ENCODE peak calls at places on chromosomes 11 and 22, in eight cellular contexts. W is Peyer's patch; E is keratinocyte; K is cardiac fibroblast; Y is colonic mucosa; N is heart left ventricle; L is H1; Q is CD8-positive, alpha-beta T cell. S is an unnamed sample.

GRCh38 chr22:17990167-17990566 is 34.2 kb downstream of the MICAL3 start:
- DNase-seq in Q (no peak), E (no peak), L (no peak), N (no peak), K (no peak), W (no peak), Y (no peak), S (no peak)

GRCh38 chr11:71268706-71269321 is 16.4 kb upstream of the SHANK2 start:
- DNase-seq in Q (no peak), K (no peak), E (no peak), Y (peak; percentile 41), W (no peak), L (no peak), N (no peak), S (no peak)

GRCh38 chr11:9862981-9863380 is 199.1 kb downstream of the SWAP70 start:
- DNase-seq in N (no peak), K (peak; percentile 77), Q (no peak), W (no peak), Y (no peak), E (no peak), L (no peak), S (peak; percentile 35)

GRCh38 chr22:26573026-26573662 is 16.8 kb downstream of the TPST2 start:
- DNase-seq in K (peak; percentile 62), W (peak; percentile 30), N (peak; percentile 77), Q (no peak), L (no peak), E (no peak), Y (no peak), S (peak; percentile 62)

GRCh38 chr11:46302866-46303265 is 25.4 kb downstream of the CREB3L1 start:
- DNase-seq in Y (no peak), K (no peak), W (no peak), L (no peak), Q (no peak), E (no peak), N (no peak), S (no peak)

GRCh38 chr22:44645531-44645930 is 56.5 kb upstream of the PRR5 start:
- DNase-seq in L (no peak), W (no peak), E (no peak), Q (no peak), N (no peak), K (no peak), Y (no peak), S (no peak)

GRCh38 chr11:117528061-117528780 is 200.6 kb downstream of the CEP164 start:
- DNase-seq in Q (no peak), W (no peak), N (no peak), E (no peak), L (no peak), Y (no peak), K (no peak), S (no peak)

GRCh38 chr22:36541831-36542391 is 12.9 kb upstream of the EIF3D start:
- DNase-seq in Q (no peak), N (peak; percentile 6), W (no peak), E (peak; percentile 59), Y (no peak), L (no peak), K (peak; percentile 72), S (peak; percentile 81)

GRCh38 chr22:50439314-50440250 is 35.3 kb downstream of the SBF1 start:
- DNase-seq in Q (no peak), N (peak; percentile 61), Y (no peak), L (no peak), E (no peak), K (no peak), W (no peak), S (no peak)

GRCh38 chr22:17896552-17896951 is 122.3 kb upstream of the BID start:
- DNase-seq in K (peak; percentile 34), W (no peak), L (no peak), E (no peak), N (no peak), Y (no peak), Q (no peak), S (no peak)

GRCh38 chr11:126628790-126629621 is 273.5 kb downstream of the ST3GAL4 start:
- DNase-seq in L (no peak), E (no peak), Q (no peak), W (no peak), N (no peak), K (peak; percentile 38), Y (no peak), S (peak; percentile 88)

GRCh38 chr11:127454856-127455255 is 454.3 kb upstream of the KIRREL3 start:
- DNase-seq in Q (no peak), W (no peak), L (no peak), K (no peak), Y (no peak), E (no peak), N (no peak), S (no peak)

GRCh38 chr11:126573325-126574076 is 218.0 kb downstream of the ST3GAL4 start:
- DNase-seq in Y (no peak), L (no peak), E (no peak), W (no peak), N (no peak), Q (no peak), K (no peak), S (no peak)

GRCh38 chr22:43293661-43294392 is 49.3 kb downstream of the SCUBE1 start:
- DNase-seq in L (no peak), Q (no peak), N (no peak), K (peak; percentile 39), W (no peak), Y (peak; percentile 78), E (no peak), S (peak; percentile 73)

GRCh38 chr11:105229257-105229656 is 89.7 kb upstream of the CARD18 start:
- DNase-seq in Y (no peak), E (no peak), Q (no peak), N (no peak), W (no peak), L (no peak), K (peak; percentile 65), S (peak; percentile 61)

GRCh38 chr11:104678408-104678807 is 219.9 kb downstream of the CASP12 start:
- DNase-seq in N (no peak), W (no peak), Y (no peak), K (no peak), Q (no peak), L (no peak), E (no peak), S (no peak)

DNA sequence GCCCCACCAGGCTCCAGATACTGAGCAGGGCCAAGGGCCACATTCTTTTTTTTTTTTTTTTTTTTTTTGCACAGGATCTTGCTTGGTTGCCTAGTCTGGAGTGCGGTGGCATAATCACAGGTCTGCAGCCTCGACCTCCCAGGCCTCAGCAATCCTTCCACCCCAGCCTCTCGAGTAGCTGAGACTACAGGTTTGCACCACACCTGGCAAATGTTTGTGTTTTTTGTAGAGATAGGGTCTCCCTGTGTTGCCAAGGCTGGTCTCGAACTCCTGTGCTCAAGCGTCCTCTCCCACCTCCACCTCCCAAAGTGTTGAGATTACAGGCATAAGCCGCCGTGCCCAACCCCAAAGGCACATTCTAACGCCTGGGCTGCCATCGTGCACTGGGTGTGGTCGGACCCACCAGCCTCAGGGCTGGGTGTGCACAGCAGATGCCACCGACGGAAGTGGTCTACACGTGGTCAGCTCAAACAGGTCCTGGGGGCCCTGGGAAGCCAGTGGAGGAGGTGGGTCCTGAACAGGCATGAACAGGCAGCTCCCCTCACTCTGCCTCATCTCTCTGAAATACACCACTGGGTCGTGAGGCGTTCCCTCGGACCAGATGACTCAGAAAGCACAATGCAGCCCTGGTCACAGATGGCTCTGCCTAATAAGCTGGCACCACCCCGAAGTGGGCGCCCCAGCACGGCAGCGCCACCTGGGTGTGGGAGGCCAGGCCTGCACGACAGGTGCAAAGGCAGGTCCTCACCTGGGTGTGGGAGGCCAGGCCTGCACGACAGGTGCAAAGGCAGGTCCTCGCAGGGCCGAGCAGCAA is 5.1 kb upstream of the B4GALNT4 start:
- DNase-seq in K (no peak), W (peak; percentile 55), L (peak; percentile 51), E (peak; percentile 96), N (no peak), Q (peak; percentile 45), Y (peak; percentile 75), S (peak; percentile 72)
- TF ChIP-seq CTCF in K (peak; percentile 28), W (peak; percentile 62), L (peak; percentile 93), E (peak; percentile 95), N (no peak), Q (peak; percentile 49), Y (peak; percentile 45), S (peak; percentile 22)

DNA sequence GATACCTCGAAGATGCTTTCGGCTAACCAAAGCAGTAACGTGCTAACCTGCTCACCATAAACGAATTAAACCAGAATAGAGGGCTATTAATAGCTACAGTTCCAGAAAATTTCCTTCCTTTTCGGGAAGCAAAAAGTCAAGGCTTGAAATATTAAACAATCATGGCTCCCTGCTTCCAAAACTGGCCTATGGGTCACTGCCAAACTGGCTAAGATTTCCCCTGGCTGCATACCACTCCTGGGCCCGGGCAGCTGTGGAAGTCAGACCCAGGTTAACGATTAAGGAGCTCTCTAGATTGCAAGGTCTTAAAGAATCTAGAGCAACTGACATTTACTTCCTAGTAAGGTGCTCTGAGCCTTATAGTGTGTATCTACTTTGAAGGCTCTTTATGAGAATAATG is 1.7 kb downstream of the AMOTL1 start:
- DNase-seq in E (no peak), L (no peak), Q (no peak), N (no peak), W (no peak), K (no peak), Y (no peak), S (peak; percentile 52)
- H3K4me3 ChIP-seq in E (peak overlapping the region; percentile 92), L (peak overlapping the region; percentile 79), Q (no peak overlapping the region), N (peak overlapping the region; percentile 83), W (peak overlapping the region; percentile 53), K (peak overlapping the region; percentile 87), Y (peak overlapping the region; percentile 51), S (peak overlapping the region; percentile 83)

DNA sequence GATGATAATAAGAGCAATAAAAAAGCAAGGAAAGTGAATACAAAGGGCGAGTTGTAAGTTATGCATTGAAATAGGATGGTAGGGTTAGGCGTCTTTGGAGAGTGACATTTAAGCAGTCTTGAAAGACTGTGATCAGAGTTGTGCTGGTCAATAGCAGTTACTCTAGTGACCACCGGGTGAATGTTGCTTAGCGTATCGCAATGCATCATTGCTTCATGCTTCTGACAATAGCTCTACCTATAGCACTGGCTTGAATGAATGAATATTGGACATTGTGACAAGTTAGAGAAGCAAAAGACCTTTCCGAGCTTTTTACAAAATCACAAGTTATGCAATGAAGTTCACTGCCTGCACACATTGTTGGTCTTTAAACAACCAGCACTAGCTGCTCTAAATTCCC is 7.7 kb upstream of the OR8B12 start:
- DNase-seq in N (no peak), Y (no peak), Q (no peak), K (no peak), L (no peak), W (no peak), E (no peak), S (no peak)
- TF ChIP-seq CTCF in N (no peak), Y (no peak), Q (no peak), K (no peak), L (peak; percentile 55), W (no peak), E (no peak), S (no peak)

GRCh38 chr11:114296979-114297372 is 777 bp downstream of the NNMT start:
- DNase-seq in E (no peak), Y (no peak), N (no peak), W (no peak), Q (no peak), K (no peak), L (no peak), S (no peak)

GRCh38 chr11:114295676-114296081 is 520 bp upstream of the NNMT start:
- DNase-seq in E (no peak), W (no peak), K (no peak), N (no peak), Y (no peak), L (no peak), Q (no peak), S (no peak)

GRCh38 chr11:114297806-114298700 is 1.9 kb downstream of the NNMT start:
- DNase-seq in W (no peak), K (peak; percentile 67), Y (no peak), Q (no peak), E (no peak), N (no peak), L (no peak), S (no peak)

GRCh38 chr11:114298701-114299090 is 2.5 kb downstream of the NNMT start:
- DNase-seq in E (no peak), K (no peak), L (no peak), Y (no peak), Q (no peak), N (no peak), W (no peak), S (no peak)

GRCh38 chr11:114296190-114296978 is at the start of gene NNMT:
- DNase-seq in K (peak; percentile 99), Q (no peak), L (no peak), W (no peak), E (no peak), N (no peak), Y (peak; percentile 43), S (peak; percentile 96)
- H3K4me3 ChIP-seq in K (peak within 1 kb of the TSS; percentile 69), Q (no peak within 1 kb of the TSS), L (no peak within 1 kb of the TSS), W (peak within 1 kb of the TSS; percentile 30), E (no peak within 1 kb of the TSS), N (peak within 1 kb of the TSS; percentile 43), Y (peak within 1 kb of the TSS; percentile 25), S (peak within 1 kb of the TSS; percentile 69)

S was measured in foreskin fibroblast.